ENCODE peak calls at places on chromosomes 3 and 15, in five cellular contexts. U is HCT116, B is HepG2, W is GM12878, K is upper lobe of left lung. A is an unnamed sample.

GRCh38 chr3:42613462-42613861 is 13.0 kb downstream of the NKTR start:
- ATAC-seq in U (peak; percentile 79), B (peak; percentile 72), W (peak; percentile 70), K (no peak), A (no peak)

GRCh38 chr3:49845694-49846093 is 10.7 kb downstream of the TRAIP start:
- ATAC-seq in U (no peak), B (peak; percentile 15), W (no peak), K (no peak), A (no peak)

GRCh38 chr3:72597756-72598195 is 250.5 kb downstream of the SHQ1 start:
- ATAC-seq in U (peak; percentile 67), B (peak; percentile 20), W (no peak), K (no peak), A (no peak)

GRCh38 chr3:42698911-42699230 is 3.7 kb downstream of the HHATL start:
- ATAC-seq in U (no peak), B (no peak), W (peak; percentile 52), K (no peak), A (no peak)

GRCh38 chr15:55241193-55241592 is 44.5 kb upstream of the RSL24D1 start:
- ATAC-seq in U (no peak), B (no peak), W (no peak), K (no peak), A (no peak)

GRCh38 chr3:140636452-140637138 is 41.3 kb upstream of the TRIM42 start:
- ATAC-seq in U (no peak), B (no peak), W (no peak), K (peak; percentile 30), A (no peak)

GRCh38 chr15:27701956-27702355 is 397.2 kb downstream of the OCA2 start:
- ATAC-seq in U (no peak), B (no peak), W (no peak), K (no peak), A (no peak)

GRCh38 chr3:160941885-160942494 is 163.2 kb downstream of the B3GALNT1 start:
- ATAC-seq in U (peak; percentile 80), B (peak; percentile 79), W (peak; percentile 90), K (peak; percentile 73), A (peak; percentile 51)

GRCh38 chr3:134038071-134038491 is 8.4 kb upstream of the SLCO2A1 start:
- ATAC-seq in U (no peak), B (no peak), W (no peak), K (peak; percentile 24), A (no peak)

GRCh38 chr3:126540342-126540849 is 16.4 kb downstream of the CHST13 start:
- ATAC-seq in U (peak; percentile 84), B (no peak), W (no peak), K (peak; percentile 4), A (peak; percentile 46)

GRCh38 chr15:92625297-92625980 is 30.1 kb downstream of the FAM174B start:
- ATAC-seq in U (no peak), B (no peak), W (peak; percentile 89), K (no peak), A (no peak)

GRCh38 chr3:196537319-196537984 is 22.3 kb upstream of the SMCO1 start:
- ATAC-seq in U (no peak), B (peak; percentile 30), W (peak; percentile 31), K (no peak), A (no peak)

GRCh38 chr3:70179111-70179510 is 133.3 kb downstream of the MDFIC2 start:
- ATAC-seq in U (no peak), B (no peak), W (peak; percentile 34), K (no peak), A (no peak)

GRCh38 chr15:57927091-57927631 is 138.3 kb downstream of the ALDH1A2 start:
- ATAC-seq in U (no peak), B (no peak), W (no peak), K (no peak), A (no peak)

DNA sequence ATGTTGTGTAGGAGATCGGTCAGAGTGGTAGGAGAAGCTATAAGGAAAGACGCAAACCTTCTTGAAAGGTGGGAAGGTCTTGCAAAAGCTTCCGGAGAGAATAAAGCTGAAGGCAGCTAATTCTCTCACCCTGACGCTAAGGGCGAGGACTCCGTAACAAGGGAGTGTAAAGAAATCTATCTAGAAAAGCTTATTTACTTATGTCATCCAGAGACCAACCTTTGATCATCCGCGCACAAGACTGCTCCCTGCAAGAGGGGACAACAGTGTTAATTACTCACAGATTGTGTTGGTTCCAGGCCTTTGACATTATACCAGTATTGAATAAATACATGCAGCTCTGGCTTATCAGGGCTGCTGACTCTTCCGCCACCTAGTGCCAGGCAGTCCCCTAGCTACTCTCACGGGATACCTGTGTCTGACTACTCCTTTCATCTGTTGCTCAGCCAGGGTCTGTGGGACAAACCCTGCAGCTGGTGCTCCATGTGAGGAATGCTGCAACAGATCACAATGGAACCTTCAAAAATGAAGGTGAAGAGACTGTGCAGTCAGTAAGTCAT is 211.7 kb downstream of the DTWD1 start:
- ATAC-seq in U (peak; percentile 94), B (peak; percentile 100), W (peak; percentile 55), K (no peak), A (no peak)
- TF ChIP-seq CTCF in U (peak; percentile 64), B (peak; percentile 71), W (peak; percentile 5), K (no peak), A (no peak)

GRCh38 chr15:65421360-65422215 is 1.2 kb downstream of the IGDCC4 start:
- ATAC-seq in U (no peak), B (peak; percentile 56), W (peak; percentile 86), K (peak; percentile 47), A (peak; percentile 8)

GRCh38 chr15:65423150-65423976 is 616 bp upstream of the IGDCC4 start:
- ATAC-seq in U (no peak), B (no peak), W (no peak), K (no peak), A (no peak)

GRCh38 chr15:65423977-65424679 is 1.4 kb upstream of the IGDCC4 start:
- ATAC-seq in U (no peak), B (no peak), W (no peak), K (no peak), A (no peak)

GRCh38 chr15:65418596-65418995 is 4.2 kb downstream of the IGDCC4 start:
- ATAC-seq in U (no peak), B (no peak), W (no peak), K (no peak), A (no peak)

DNA sequence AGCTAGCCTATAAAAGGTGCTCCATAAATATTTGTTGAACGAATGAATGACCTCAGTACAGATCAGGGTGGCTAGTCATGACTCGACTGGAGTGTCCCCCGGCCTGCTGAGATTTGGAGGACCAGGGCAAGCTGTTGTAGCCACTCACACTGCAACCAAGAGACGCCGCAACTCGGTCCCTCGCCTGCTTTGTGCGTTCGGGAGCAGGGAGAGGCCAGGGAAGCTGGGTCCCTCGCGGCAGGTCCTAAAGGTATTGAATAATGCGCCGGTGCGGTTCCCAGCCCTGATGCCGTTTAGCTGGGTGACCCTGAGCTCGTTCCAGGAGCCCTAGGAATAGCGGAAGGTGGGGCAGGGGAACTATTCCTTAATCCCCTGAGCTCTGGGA is 1.8 kb downstream of the IGDCC4 start:
- ATAC-seq in U (no peak), B (peak; percentile 44), W (no peak), K (no peak), A (no peak)
- H3K4me3 ChIP-seq in U (no peak overlapping the region), B (peak overlapping the region; percentile 57), W (peak overlapping the region; percentile 58), K (no peak overlapping the region), A (peak overlapping the region; percentile 63)

GRCh38 chr3:113834983-113835382 is 3.6 kb upstream of the GRAMD1C start:
- ATAC-seq in U (no peak), B (no peak), W (no peak), K (no peak), A (no peak)

GRCh38 chr3:113839551-113839950 is 963 bp downstream of the GRAMD1C start:
- ATAC-seq in U (no peak), B (no peak), W (no peak), K (no peak), A (no peak)

DNA sequence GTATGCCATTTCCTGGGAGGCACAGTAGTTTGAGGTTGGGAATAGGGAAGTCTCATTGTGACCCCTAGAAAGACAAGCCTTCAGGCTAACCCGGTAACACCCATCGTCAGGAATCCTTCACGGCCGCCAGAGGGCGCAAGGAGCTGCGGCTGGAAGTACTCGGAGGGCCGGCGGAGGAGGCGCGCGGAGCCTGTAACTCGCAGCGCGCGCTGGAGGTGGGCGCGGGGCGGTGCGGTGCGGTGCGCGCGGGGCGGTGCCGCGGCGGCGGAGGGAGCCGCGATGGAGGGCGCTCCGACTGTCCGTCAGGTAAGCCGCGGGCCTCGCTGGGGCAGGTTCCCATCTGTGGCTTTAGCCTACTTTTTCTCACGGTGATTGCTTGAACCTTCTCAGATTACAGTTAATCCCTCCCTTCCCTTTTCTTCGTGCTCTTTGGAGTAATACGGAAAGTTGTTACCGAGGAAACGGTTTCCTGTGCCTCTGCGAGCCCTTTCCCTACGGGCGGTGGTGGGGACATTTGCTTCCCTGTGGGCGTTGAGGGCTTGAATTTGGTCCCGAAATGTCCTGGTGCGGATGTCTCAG is at the start of gene GRAMD1C:
- ATAC-seq in U (peak; percentile 97), B (peak; percentile 98), W (peak; percentile 98), K (peak; percentile 94), A (peak; percentile 96)
- TF ChIP-seq POLR2AphosphoS5 in U (peak; percentile 61), B (no peak), W (no peak), K (no peak), A (no peak)

DNA sequence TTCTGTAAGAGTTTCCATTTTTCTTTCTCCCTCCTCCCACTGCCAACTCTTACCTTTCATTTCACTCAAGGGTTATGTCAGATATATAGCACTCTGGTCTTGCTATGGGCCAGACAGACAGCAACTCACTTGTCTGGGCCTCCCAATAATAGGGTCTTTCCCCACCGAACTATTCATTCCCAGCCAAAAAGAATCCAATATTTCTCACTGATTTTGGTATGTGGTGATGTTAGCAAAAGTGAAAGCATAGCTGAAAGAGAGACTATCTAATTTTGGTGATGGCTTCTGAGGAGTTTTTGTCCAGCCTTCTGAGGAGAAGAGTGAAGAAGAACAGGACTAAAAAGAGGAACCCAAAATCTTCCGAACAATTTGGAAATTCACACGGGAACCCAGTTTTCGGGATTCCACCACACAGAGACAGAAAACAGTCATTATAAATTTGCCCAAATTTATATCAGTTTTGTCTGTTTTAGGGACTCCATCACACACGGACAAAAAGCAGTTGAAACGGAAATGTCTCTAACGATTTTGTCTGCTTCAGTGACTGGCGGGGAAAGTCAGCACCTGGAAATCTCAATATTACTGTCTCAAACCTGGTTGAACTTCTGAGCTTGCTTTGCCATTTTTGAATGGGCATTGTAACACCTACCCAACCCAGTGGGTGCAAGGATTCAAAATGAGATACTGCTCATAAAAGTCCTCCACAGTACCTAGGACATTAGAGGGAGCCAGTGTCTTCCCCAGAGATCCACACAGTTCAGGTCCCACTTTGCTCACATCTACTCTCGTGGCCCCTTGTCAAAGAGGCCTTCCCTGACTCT is 9.1 kb downstream of the CD80 start:
- ATAC-seq in U (no peak), B (no peak), W (peak; percentile 52), K (no peak), A (no peak)
- TF ChIP-seq CTCF in U (no peak), B (peak; percentile 5), W (peak; percentile 11), K (no peak), A (no peak)

DNA sequence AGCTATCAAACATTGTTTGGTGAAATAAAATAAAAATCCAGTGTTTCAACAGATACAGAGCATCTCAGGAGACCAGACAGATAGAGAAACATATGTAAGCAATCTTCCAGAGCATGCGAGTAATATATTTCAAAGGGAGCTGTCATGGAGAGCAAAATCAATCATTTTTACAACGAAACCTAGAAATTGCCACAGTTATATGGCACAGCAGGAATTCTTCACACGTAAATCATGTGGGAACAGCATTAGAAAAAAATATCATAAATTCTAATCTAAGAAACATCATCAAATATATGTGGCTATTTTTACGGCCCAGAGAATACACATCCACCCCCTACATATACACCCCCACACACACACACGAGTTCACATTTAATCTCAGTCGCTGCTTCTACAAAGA is 363.6 kb downstream of the ULK4 start:
- ATAC-seq in U (no peak), B (no peak), W (no peak), K (no peak), A (no peak)
- H3K4me3 ChIP-seq in U (no peak overlapping the region), B (no peak overlapping the region), W (no peak overlapping the region), K (no peak overlapping the region), A (no peak overlapping the region)